ENCODE peak calls at places on chromosomes 3 and 15, in five cellular contexts. One of them, this sample, is unnamed.

GRCh38 chr3:37606472-37606871 is 255.2 kb upstream of the CTDSPL start:
- DNase-seq in esophagus squamous epithelium: no peak
- DNase-seq in OCI-LY7: no peak
- DNase-seq in dorsolateral prefrontal cortex: no peak
- DNase-seq in cardiac muscle cell: no peak
- DNase-seq in this sample: no peak

GRCh38 chr15:67917037-67917436 is 77.2 kb upstream of the RNU6-1 start:
- DNase-seq in esophagus squamous epithelium: no peak
- DNase-seq in OCI-LY7: no peak
- DNase-seq in dorsolateral prefrontal cortex: no peak
- DNase-seq in cardiac muscle cell: no peak
- DNase-seq in this sample: no peak

GRCh38 chr15:74960995-74961588 is 4.5 kb upstream of the RPP25 start:
- DNase-seq in esophagus squamous epithelium: no peak
- DNase-seq in OCI-LY7: no peak
- DNase-seq in dorsolateral prefrontal cortex: no peak
- DNase-seq in cardiac muscle cell: no peak
- DNase-seq in this sample: no peak

GRCh38 chr3:62557983-62558382 is 184.6 kb upstream of the FEZF2 start:
- DNase-seq in esophagus squamous epithelium: no peak
- DNase-seq in OCI-LY7: no peak
- DNase-seq in dorsolateral prefrontal cortex: no peak
- DNase-seq in cardiac muscle cell: no peak
- DNase-seq in this sample: no peak

GRCh38 chr3:157086053-157086761 is 73.7 kb downstream of the CCNL1 start:
- DNase-seq in esophagus squamous epithelium: no peak
- DNase-seq in OCI-LY7: no peak
- DNase-seq in dorsolateral prefrontal cortex: no peak
- DNase-seq in cardiac muscle cell: no peak
- DNase-seq in this sample: no peak

GRCh38 chr15:29348308-29348914 is 78.8 kb upstream of the NSMCE3 start:
- DNase-seq in esophagus squamous epithelium: no peak
- DNase-seq in OCI-LY7: no peak
- DNase-seq in dorsolateral prefrontal cortex: peak; percentile 80
- DNase-seq in cardiac muscle cell: peak; percentile 41
- DNase-seq in this sample: no peak

GRCh38 chr3:11260460-11260859 is 11.7 kb upstream of the ATG7 start:
- DNase-seq in esophagus squamous epithelium: no peak
- DNase-seq in OCI-LY7: no peak
- DNase-seq in dorsolateral prefrontal cortex: no peak
- DNase-seq in cardiac muscle cell: no peak
- DNase-seq in this sample: no peak

GRCh38 chr15:40471105-40471777 is 457 bp downstream of the CHST14 start:
- DNase-seq in esophagus squamous epithelium: no peak
- DNase-seq in OCI-LY7: peak; percentile 25
- DNase-seq in dorsolateral prefrontal cortex: no peak
- DNase-seq in cardiac muscle cell: peak; percentile 22
- DNase-seq in this sample: no peak

GRCh38 chr15:97881568-97881967 is 78.9 kb upstream of the ARRDC4 start:
- DNase-seq in esophagus squamous epithelium: no peak
- DNase-seq in OCI-LY7: no peak
- DNase-seq in dorsolateral prefrontal cortex: no peak
- DNase-seq in cardiac muscle cell: no peak
- DNase-seq in this sample: no peak

GRCh38 chr3:59267021-59267420 is 217.2 kb upstream of the CFAP20DC start:
- DNase-seq in esophagus squamous epithelium: no peak
- DNase-seq in OCI-LY7: no peak
- DNase-seq in dorsolateral prefrontal cortex: no peak
- DNase-seq in cardiac muscle cell: no peak
- DNase-seq in this sample: no peak

GRCh38 chr3:189529468-189529867 is 101.7 kb upstream of the TP63 start:
- DNase-seq in esophagus squamous epithelium: no peak
- DNase-seq in OCI-LY7: no peak
- DNase-seq in dorsolateral prefrontal cortex: no peak
- DNase-seq in cardiac muscle cell: no peak
- DNase-seq in this sample: no peak

GRCh38 chr3:63513801-63514200 is 138.7 kb upstream of the SNTN start:
- DNase-seq in esophagus squamous epithelium: no peak
- DNase-seq in OCI-LY7: no peak
- DNase-seq in dorsolateral prefrontal cortex: no peak
- DNase-seq in cardiac muscle cell: no peak
- DNase-seq in this sample: no peak

GRCh38 chr3:71930056-71930991 is 145.4 kb upstream of the PROK2 start:
- DNase-seq in esophagus squamous epithelium: no peak
- DNase-seq in OCI-LY7: peak; percentile 59
- DNase-seq in dorsolateral prefrontal cortex: no peak
- DNase-seq in cardiac muscle cell: peak; percentile 90
- DNase-seq in this sample: no peak

GRCh38 chr3:171388537-171388936 is 71.7 kb downstream of the TNIK start:
- DNase-seq in esophagus squamous epithelium: no peak
- DNase-seq in OCI-LY7: no peak
- DNase-seq in dorsolateral prefrontal cortex: no peak
- DNase-seq in cardiac muscle cell: no peak
- DNase-seq in this sample: no peak

GRCh38 chr3:150925751-150926201 is 20.5 kb upstream of the MINDY4B start:
- DNase-seq in esophagus squamous epithelium: no peak
- DNase-seq in OCI-LY7: peak; percentile 47
- DNase-seq in dorsolateral prefrontal cortex: no peak
- DNase-seq in cardiac muscle cell: peak; percentile 27
- DNase-seq in this sample: peak; percentile 46

GRCh38 chr3:156675744-156676466 is 1.5 kb downstream of the TIPARP start:
- DNase-seq in esophagus squamous epithelium: no peak
- DNase-seq in OCI-LY7: no peak
- DNase-seq in dorsolateral prefrontal cortex: no peak
- DNase-seq in cardiac muscle cell: peak; percentile 90
- DNase-seq in this sample: peak; percentile 50

GRCh38 chr3:47365213-47366153 is 15.3 kb upstream of the PTPN23 start:
- DNase-seq in esophagus squamous epithelium: no peak
- DNase-seq in OCI-LY7: no peak
- DNase-seq in dorsolateral prefrontal cortex: no peak
- DNase-seq in cardiac muscle cell: peak; percentile 83
- DNase-seq in this sample: no peak

GRCh38 chr3:156614642-156615511 is 59.5 kb upstream of the TIPARP start:
- DNase-seq in esophagus squamous epithelium: no peak
- DNase-seq in OCI-LY7: peak; percentile 15
- DNase-seq in dorsolateral prefrontal cortex: no peak
- DNase-seq in cardiac muscle cell: no peak
- DNase-seq in this sample: no peak

GRCh38 chr3:11582123-11582968 is 61.4 kb downstream of the VGLL4 start:
- DNase-seq in esophagus squamous epithelium: no peak
- DNase-seq in OCI-LY7: peak; percentile 31
- DNase-seq in dorsolateral prefrontal cortex: peak; percentile 83
- DNase-seq in cardiac muscle cell: peak; percentile 94
- DNase-seq in this sample: no peak

GRCh38 chr3:148711981-148712666 is 14.4 kb downstream of the AGTR1 start:
- DNase-seq in esophagus squamous epithelium: no peak
- DNase-seq in OCI-LY7: no peak
- DNase-seq in dorsolateral prefrontal cortex: no peak
- DNase-seq in cardiac muscle cell: no peak
- DNase-seq in this sample: no peak

GRCh38 chr15:58293622-58294550 is 137.9 kb upstream of the LIPC start:
- DNase-seq in esophagus squamous epithelium: no peak
- DNase-seq in OCI-LY7: no peak
- DNase-seq in dorsolateral prefrontal cortex: no peak
- DNase-seq in cardiac muscle cell: no peak
- DNase-seq in this sample: no peak

GRCh38 chr3:187744169-187745151 is 808 bp downstream of the BCL6 start:
- DNase-seq in esophagus squamous epithelium: no peak
- DNase-seq in OCI-LY7: peak; percentile 59
- DNase-seq in dorsolateral prefrontal cortex: no peak
- DNase-seq in cardiac muscle cell: peak; percentile 70
- DNase-seq in this sample: peak; percentile 20

GRCh38 chr3:164832216-164832615 is 246.1 kb downstream of the SI start:
- DNase-seq in esophagus squamous epithelium: no peak
- DNase-seq in OCI-LY7: no peak
- DNase-seq in dorsolateral prefrontal cortex: no peak
- DNase-seq in cardiac muscle cell: no peak
- DNase-seq in this sample: no peak

GRCh38 chr3:173778246-173778645 is 380.7 kb downstream of the NLGN1 start:
- DNase-seq in esophagus squamous epithelium: no peak
- DNase-seq in OCI-LY7: no peak
- DNase-seq in dorsolateral prefrontal cortex: no peak
- DNase-seq in cardiac muscle cell: no peak
- DNase-seq in this sample: no peak

GRCh38 chr3:134708671-134709070 is 57.8 kb upstream of the KY start:
- DNase-seq in esophagus squamous epithelium: no peak
- DNase-seq in OCI-LY7: no peak
- DNase-seq in dorsolateral prefrontal cortex: no peak
- DNase-seq in cardiac muscle cell: no peak
- DNase-seq in this sample: no peak

GRCh38 chr3:16808393-16809107 is 76.2 kb upstream of the PLCL2 start:
- DNase-seq in esophagus squamous epithelium: no peak
- DNase-seq in OCI-LY7: no peak
- DNase-seq in dorsolateral prefrontal cortex: no peak
- DNase-seq in cardiac muscle cell: no peak
- DNase-seq in this sample: no peak

GRCh38 chr15:91068966-91069365 is 31.1 kb upstream of the SV2B start:
- DNase-seq in esophagus squamous epithelium: no peak
- DNase-seq in OCI-LY7: no peak
- DNase-seq in dorsolateral prefrontal cortex: no peak
- DNase-seq in cardiac muscle cell: no peak
- DNase-seq in this sample: no peak

GRCh38 chr15:78750566-78750965 is 60.7 kb downstream of the ADAMTS7 start:
- DNase-seq in esophagus squamous epithelium: no peak
- DNase-seq in OCI-LY7: no peak
- DNase-seq in dorsolateral prefrontal cortex: no peak
- DNase-seq in cardiac muscle cell: no peak
- DNase-seq in this sample: no peak

GRCh38 chr3:186360779-186361178 is 1.3 kb downstream of the DGKG start:
- DNase-seq in esophagus squamous epithelium: no peak
- DNase-seq in OCI-LY7: no peak
- DNase-seq in dorsolateral prefrontal cortex: peak; percentile 41
- DNase-seq in cardiac muscle cell: no peak
- DNase-seq in this sample: no peak

GRCh38 chr3:129439381-129439816 is 349 bp downstream of the MBD4 start:
- DNase-seq in esophagus squamous epithelium: peak; percentile 49
- DNase-seq in OCI-LY7: peak; percentile 80
- DNase-seq in dorsolateral prefrontal cortex: no peak
- DNase-seq in cardiac muscle cell: no peak
- DNase-seq in this sample: no peak

GRCh38 chr15:99963976-99964375 is 230.7 kb upstream of the LYSMD4 start:
- DNase-seq in esophagus squamous epithelium: no peak
- DNase-seq in OCI-LY7: no peak
- DNase-seq in dorsolateral prefrontal cortex: no peak
- DNase-seq in cardiac muscle cell: no peak
- DNase-seq in this sample: no peak

GRCh38 chr3:49805884-49806701 is 3.0 kb downstream of the INKA1 start:
- DNase-seq in esophagus squamous epithelium: no peak
- DNase-seq in OCI-LY7: peak; percentile 78
- DNase-seq in dorsolateral prefrontal cortex: no peak
- DNase-seq in cardiac muscle cell: peak; percentile 89
- DNase-seq in this sample: peak; percentile 46

GRCh38 chr15:73927003-73927475 is 777 bp downstream of the LOXL1 start:
- DNase-seq in esophagus squamous epithelium: no peak
- DNase-seq in OCI-LY7: no peak
- DNase-seq in dorsolateral prefrontal cortex: no peak
- DNase-seq in cardiac muscle cell: peak; percentile 33
- DNase-seq in this sample: peak; percentile 42

GRCh38 chr3:177300039-177300833 is 103.0 kb upstream of the TBL1XR1 start:
- DNase-seq in esophagus squamous epithelium: no peak
- DNase-seq in OCI-LY7: peak; percentile 27
- DNase-seq in dorsolateral prefrontal cortex: no peak
- DNase-seq in cardiac muscle cell: peak; percentile 64
- DNase-seq in this sample: no peak
- H3K4me3 ChIP-seq in esophagus squamous epithelium: no peak overlapping the region
- H3K4me3 ChIP-seq in OCI-LY7: no peak overlapping the region
- H3K4me3 ChIP-seq in dorsolateral prefrontal cortex: no peak overlapping the region
- H3K4me3 ChIP-seq in cardiac muscle cell: no peak overlapping the region
- H3K4me3 ChIP-seq in this sample: no peak overlapping the region

DNA sequence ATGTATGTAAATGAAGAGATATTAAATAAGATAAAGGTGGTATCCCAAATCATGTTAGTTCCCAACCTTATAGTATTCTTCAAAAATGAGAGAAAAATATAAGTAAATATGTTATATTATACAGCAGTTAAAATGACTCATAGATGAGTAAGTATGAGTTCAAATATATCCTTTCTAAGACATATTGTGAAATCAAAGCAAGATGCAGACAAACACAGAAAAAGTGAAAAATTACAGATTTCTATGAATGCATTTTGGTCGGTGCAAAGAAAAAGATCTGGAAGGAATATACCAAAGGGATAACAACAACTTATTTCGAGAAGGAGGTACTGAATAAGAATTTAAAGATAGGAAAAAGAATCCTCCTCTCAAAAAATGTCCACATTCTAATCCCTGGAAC is 181.2 kb upstream of the TTC14 start:
- DNase-seq in esophagus squamous epithelium: no peak
- DNase-seq in OCI-LY7: no peak
- DNase-seq in dorsolateral prefrontal cortex: no peak
- DNase-seq in cardiac muscle cell: no peak
- DNase-seq in this sample: no peak
- H3K27ac ChIP-seq in esophagus squamous epithelium: no peak overlapping the region
- H3K27ac ChIP-seq in OCI-LY7: no peak overlapping the region
- H3K27ac ChIP-seq in dorsolateral prefrontal cortex: no peak overlapping the region
- H3K27ac ChIP-seq in cardiac muscle cell: no peak overlapping the region
- H3K27ac ChIP-seq in this sample: no peak overlapping the region

GRCh38 chr15:62250176-62250575 is 85.1 kb upstream of the C2CD4B start:
- DNase-seq in esophagus squamous epithelium: no peak
- DNase-seq in OCI-LY7: no peak
- DNase-seq in dorsolateral prefrontal cortex: no peak
- DNase-seq in cardiac muscle cell: no peak
- DNase-seq in this sample: no peak
- TF ChIP-seq CTCF in esophagus squamous epithelium: no peak
- TF ChIP-seq CTCF in OCI-LY7: no peak
- TF ChIP-seq CTCF in dorsolateral prefrontal cortex: no peak
- TF ChIP-seq CTCF in cardiac muscle cell: no peak
- TF ChIP-seq CTCF in this sample: no peak

GRCh38 chr15:38885477-38885952 is 320.9 kb upstream of the RASGRP1 start:
- DNase-seq in esophagus squamous epithelium: no peak
- DNase-seq in OCI-LY7: no peak
- DNase-seq in dorsolateral prefrontal cortex: no peak
- DNase-seq in cardiac muscle cell: peak; percentile 73
- DNase-seq in this sample: no peak
- H3K4me3 ChIP-seq in esophagus squamous epithelium: no peak overlapping the region
- H3K4me3 ChIP-seq in OCI-LY7: no peak overlapping the region
- H3K4me3 ChIP-seq in dorsolateral prefrontal cortex: no peak overlapping the region
- H3K4me3 ChIP-seq in cardiac muscle cell: no peak overlapping the region
- H3K4me3 ChIP-seq in this sample: no peak overlapping the region

DNA sequence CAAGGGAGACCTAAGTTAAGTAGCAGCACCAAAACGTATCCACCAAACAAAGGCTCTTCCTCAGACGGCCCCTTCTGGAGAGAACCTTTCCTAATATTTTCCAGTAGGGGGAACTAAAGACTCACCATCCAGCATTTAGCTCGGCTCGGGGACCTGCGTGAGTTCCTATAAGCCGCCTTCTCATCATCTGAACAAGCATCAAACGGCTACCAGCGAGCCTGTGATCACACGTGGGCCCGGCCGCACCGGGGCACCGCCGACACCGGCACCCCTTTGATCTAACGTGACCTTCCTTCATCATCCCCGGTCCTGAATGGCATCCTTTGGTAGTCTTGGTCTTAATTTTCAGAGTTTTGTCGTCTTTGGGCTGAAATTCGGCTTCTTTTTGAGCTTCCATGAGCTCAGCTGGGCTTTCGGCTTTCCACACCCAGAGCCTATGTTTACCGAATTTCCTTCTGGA is 1.4 kb upstream of the ROBO2 start:
- DNase-seq in esophagus squamous epithelium: no peak
- DNase-seq in OCI-LY7: no peak
- DNase-seq in dorsolateral prefrontal cortex: peak; percentile 79
- DNase-seq in cardiac muscle cell: peak; percentile 89
- DNase-seq in this sample: no peak
- H3K27ac ChIP-seq in esophagus squamous epithelium: peak overlapping the region; percentile 88
- H3K27ac ChIP-seq in OCI-LY7: no peak overlapping the region
- H3K27ac ChIP-seq in dorsolateral prefrontal cortex: peak overlapping the region; percentile 49
- H3K27ac ChIP-seq in cardiac muscle cell: no peak overlapping the region
- H3K27ac ChIP-seq in this sample: no peak overlapping the region